ENCODE peak calls at places on chromosomes 5 and 9, in seven cellular contexts. One of them, this sample, is unnamed.

GRCh38 chr5:73296772-73297171 is 123.8 kb downstream of the TMEM174 start:
- DNase-seq in testis: no peak
- DNase-seq in esophagus squamous epithelium: no peak
- DNase-seq in hepatocyte: no peak
- DNase-seq in prostate gland: no peak
- DNase-seq in endodermal cell: no peak
- DNase-seq in MM.1S: no peak
- DNase-seq in this sample: no peak

GRCh38 chr5:34035732-34036131 is 7.3 kb downstream of the C1QTNF3 start:
- DNase-seq in endodermal cell: no peak
- DNase-seq in hepatocyte: no peak
- DNase-seq in prostate gland: no peak
- DNase-seq in esophagus squamous epithelium: no peak
- DNase-seq in MM.1S: no peak
- DNase-seq in testis: no peak
- DNase-seq in this sample: no peak

GRCh38 chr5:143386725-143387124 is 16.8 kb downstream of the NR3C1 start:
- DNase-seq in esophagus squamous epithelium: no peak
- DNase-seq in hepatocyte: no peak
- DNase-seq in MM.1S: no peak
- DNase-seq in prostate gland: no peak
- DNase-seq in testis: no peak
- DNase-seq in endodermal cell: no peak
- DNase-seq in this sample: no peak

GRCh38 chr9:136628287-136628686 is 34.4 kb upstream of the EGFL7 start:
- DNase-seq in hepatocyte: no peak
- DNase-seq in prostate gland: no peak
- DNase-seq in MM.1S: no peak
- DNase-seq in esophagus squamous epithelium: no peak
- DNase-seq in testis: no peak
- DNase-seq in endodermal cell: no peak
- DNase-seq in this sample: no peak

GRCh38 chr9:84667571-84668203 is 1.8 kb upstream of the NTRK2 start:
- DNase-seq in testis: peak; percentile 54
- DNase-seq in endodermal cell: peak; percentile 65
- DNase-seq in hepatocyte: peak; percentile 14
- DNase-seq in prostate gland: no peak
- DNase-seq in MM.1S: peak; percentile 72
- DNase-seq in esophagus squamous epithelium: no peak
- DNase-seq in this sample: no peak

GRCh38 chr5:65823174-65823573 is 101.2 kb downstream of the NLN start:
- DNase-seq in esophagus squamous epithelium: no peak
- DNase-seq in hepatocyte: no peak
- DNase-seq in endodermal cell: no peak
- DNase-seq in testis: no peak
- DNase-seq in MM.1S: no peak
- DNase-seq in prostate gland: no peak
- DNase-seq in this sample: no peak

GRCh38 chr9:84668204-84669007 is 1.1 kb upstream of the NTRK2 start:
- DNase-seq in endodermal cell: peak; percentile 95
- DNase-seq in MM.1S: peak; percentile 88
- DNase-seq in esophagus squamous epithelium: no peak
- DNase-seq in testis: peak; percentile 86
- DNase-seq in prostate gland: no peak
- DNase-seq in hepatocyte: peak; percentile 88
- DNase-seq in this sample: no peak

GRCh38 chr9:114008667-114009410 is 69.3 kb downstream of the AMBP start:
- DNase-seq in prostate gland: no peak
- DNase-seq in MM.1S: no peak
- DNase-seq in hepatocyte: no peak
- DNase-seq in esophagus squamous epithelium: no peak
- DNase-seq in endodermal cell: peak; percentile 20
- DNase-seq in testis: peak; percentile 11
- DNase-seq in this sample: no peak

GRCh38 chr9:123448247-123448646 is 92.2 kb downstream of the CRB2 start:
- DNase-seq in MM.1S: no peak
- DNase-seq in esophagus squamous epithelium: no peak
- DNase-seq in testis: no peak
- DNase-seq in endodermal cell: peak; percentile 57
- DNase-seq in hepatocyte: no peak
- DNase-seq in prostate gland: no peak
- DNase-seq in this sample: no peak

GRCh38 chr9:137724114-137724445 is 105.3 kb downstream of the EHMT1 start:
- DNase-seq in MM.1S: no peak
- DNase-seq in endodermal cell: peak; percentile 91
- DNase-seq in hepatocyte: peak; percentile 63
- DNase-seq in esophagus squamous epithelium: no peak
- DNase-seq in testis: no peak
- DNase-seq in prostate gland: no peak
- DNase-seq in this sample: no peak

GRCh38 chr5:169599451-169599850 is 15.9 kb downstream of the SPDL1 start:
- DNase-seq in esophagus squamous epithelium: no peak
- DNase-seq in MM.1S: no peak
- DNase-seq in testis: no peak
- DNase-seq in hepatocyte: no peak
- DNase-seq in endodermal cell: peak; percentile 65
- DNase-seq in prostate gland: no peak
- DNase-seq in this sample: no peak

GRCh38 chr9:16985559-16986348 is 115.3 kb upstream of the BNC2 start:
- DNase-seq in hepatocyte: no peak
- DNase-seq in testis: peak; percentile 28
- DNase-seq in prostate gland: peak; percentile 6
- DNase-seq in MM.1S: no peak
- DNase-seq in endodermal cell: no peak
- DNase-seq in esophagus squamous epithelium: no peak
- DNase-seq in this sample: no peak

GRCh38 chr5:123651234-123651633 is 139.3 kb downstream of the CSNK1G3 start:
- DNase-seq in esophagus squamous epithelium: no peak
- DNase-seq in MM.1S: no peak
- DNase-seq in prostate gland: no peak
- DNase-seq in endodermal cell: no peak
- DNase-seq in hepatocyte: no peak
- DNase-seq in testis: no peak
- DNase-seq in this sample: no peak

GRCh38 chr9:107929439-107929838 is 439.9 kb upstream of the KLF4 start:
- DNase-seq in prostate gland: peak; percentile 58
- DNase-seq in endodermal cell: no peak
- DNase-seq in testis: peak; percentile 58
- DNase-seq in esophagus squamous epithelium: no peak
- DNase-seq in hepatocyte: peak; percentile 24
- DNase-seq in MM.1S: no peak
- DNase-seq in this sample: no peak

GRCh38 chr5:148910216-148910615 is 83.8 kb downstream of the ADRB2 start:
- DNase-seq in prostate gland: no peak
- DNase-seq in hepatocyte: no peak
- DNase-seq in endodermal cell: peak; percentile 29
- DNase-seq in MM.1S: no peak
- DNase-seq in testis: no peak
- DNase-seq in esophagus squamous epithelium: no peak
- DNase-seq in this sample: no peak

GRCh38 chr5:1820926-1821325 is 19.7 kb downstream of the NDUFS6 start:
- DNase-seq in hepatocyte: no peak
- DNase-seq in endodermal cell: no peak
- DNase-seq in prostate gland: no peak
- DNase-seq in testis: no peak
- DNase-seq in esophagus squamous epithelium: no peak
- DNase-seq in MM.1S: no peak
- DNase-seq in this sample: no peak

GRCh38 chr5:117800261-117800660 is 1188.1 kb downstream of the DTWD2 start:
- DNase-seq in endodermal cell: no peak
- DNase-seq in esophagus squamous epithelium: no peak
- DNase-seq in prostate gland: peak; percentile 34
- DNase-seq in hepatocyte: peak; percentile 22
- DNase-seq in testis: peak; percentile 39
- DNase-seq in MM.1S: no peak
- DNase-seq in this sample: no peak

GRCh38 chr5:135367070-135367469 is 32.0 kb downstream of the MACROH2A1 start:
- DNase-seq in testis: no peak
- DNase-seq in prostate gland: no peak
- DNase-seq in MM.1S: no peak
- DNase-seq in hepatocyte: no peak
- DNase-seq in esophagus squamous epithelium: no peak
- DNase-seq in endodermal cell: no peak
- DNase-seq in this sample: no peak

GRCh38 chr5:72604111-72604792 is 97.0 kb upstream of the ZNF366 start:
- DNase-seq in esophagus squamous epithelium: no peak
- DNase-seq in hepatocyte: no peak
- DNase-seq in prostate gland: no peak
- DNase-seq in testis: peak; percentile 23
- DNase-seq in MM.1S: no peak
- DNase-seq in endodermal cell: no peak
- DNase-seq in this sample: no peak

GRCh38 chr9:30235564-30235963 is 2148.9 kb upstream of the ACO1 start:
- DNase-seq in testis: no peak
- DNase-seq in MM.1S: no peak
- DNase-seq in prostate gland: no peak
- DNase-seq in endodermal cell: no peak
- DNase-seq in hepatocyte: no peak
- DNase-seq in esophagus squamous epithelium: no peak
- DNase-seq in this sample: no peak

GRCh38 chr5:170173227-170173626 is 59.6 kb upstream of the C5orf58 start:
- DNase-seq in prostate gland: no peak
- DNase-seq in hepatocyte: no peak
- DNase-seq in esophagus squamous epithelium: no peak
- DNase-seq in testis: no peak
- DNase-seq in endodermal cell: no peak
- DNase-seq in MM.1S: no peak
- DNase-seq in this sample: no peak

GRCh38 chr9:78365979-78366697 is 69.2 kb downstream of the PSAT1 start:
- DNase-seq in hepatocyte: peak; percentile 42
- DNase-seq in testis: no peak
- DNase-seq in endodermal cell: no peak
- DNase-seq in esophagus squamous epithelium: no peak
- DNase-seq in prostate gland: no peak
- DNase-seq in MM.1S: peak; percentile 38
- DNase-seq in this sample: no peak

GRCh38 chr5:165325201-165325600 is 1819.8 kb downstream of the MAT2B start:
- DNase-seq in esophagus squamous epithelium: no peak
- DNase-seq in MM.1S: no peak
- DNase-seq in endodermal cell: no peak
- DNase-seq in testis: no peak
- DNase-seq in hepatocyte: no peak
- DNase-seq in prostate gland: no peak
- DNase-seq in this sample: no peak

DNA sequence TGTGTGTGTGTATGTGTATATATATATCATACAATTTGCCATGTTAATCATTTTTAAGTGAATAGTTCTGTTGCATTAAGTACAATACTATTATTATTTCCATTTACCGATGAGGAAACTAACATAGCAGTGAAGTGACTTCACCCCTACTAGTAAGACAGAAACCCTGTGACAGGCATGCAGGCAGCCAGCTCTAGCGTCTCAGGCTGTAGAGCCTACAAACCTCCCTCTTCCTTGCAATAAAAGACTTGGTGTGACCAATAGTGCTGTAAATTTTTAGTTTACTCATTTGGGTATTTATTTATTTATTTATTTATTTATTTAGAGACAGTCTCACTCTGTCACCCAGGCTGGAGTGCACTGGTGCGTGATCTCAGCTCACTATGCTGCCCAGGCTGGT is 24.7 kb downstream of the FNBP1 start:
- DNase-seq in testis: no peak
- DNase-seq in endodermal cell: no peak
- DNase-seq in prostate gland: no peak
- DNase-seq in esophagus squamous epithelium: no peak
- DNase-seq in hepatocyte: no peak
- DNase-seq in MM.1S: no peak
- DNase-seq in this sample: no peak
- H3K4me1 ChIP-seq in testis: peaks cover 2% of the 10 kb centered on the region
- H3K4me1 ChIP-seq in endodermal cell: no peaks in the 10 kb centered on the region
- H3K4me1 ChIP-seq in prostate gland: peaks cover 8% of the 10 kb centered on the region
- H3K4me1 ChIP-seq in esophagus squamous epithelium: peaks cover 16% of the 10 kb centered on the region
- H3K4me1 ChIP-seq in hepatocyte: no peaks in the 10 kb centered on the region
- H3K4me1 ChIP-seq in MM.1S: peaks cover 6% of the 10 kb centered on the region
- H3K4me1 ChIP-seq in this sample: peaks cover 33% of the 10 kb centered on the region

DNA sequence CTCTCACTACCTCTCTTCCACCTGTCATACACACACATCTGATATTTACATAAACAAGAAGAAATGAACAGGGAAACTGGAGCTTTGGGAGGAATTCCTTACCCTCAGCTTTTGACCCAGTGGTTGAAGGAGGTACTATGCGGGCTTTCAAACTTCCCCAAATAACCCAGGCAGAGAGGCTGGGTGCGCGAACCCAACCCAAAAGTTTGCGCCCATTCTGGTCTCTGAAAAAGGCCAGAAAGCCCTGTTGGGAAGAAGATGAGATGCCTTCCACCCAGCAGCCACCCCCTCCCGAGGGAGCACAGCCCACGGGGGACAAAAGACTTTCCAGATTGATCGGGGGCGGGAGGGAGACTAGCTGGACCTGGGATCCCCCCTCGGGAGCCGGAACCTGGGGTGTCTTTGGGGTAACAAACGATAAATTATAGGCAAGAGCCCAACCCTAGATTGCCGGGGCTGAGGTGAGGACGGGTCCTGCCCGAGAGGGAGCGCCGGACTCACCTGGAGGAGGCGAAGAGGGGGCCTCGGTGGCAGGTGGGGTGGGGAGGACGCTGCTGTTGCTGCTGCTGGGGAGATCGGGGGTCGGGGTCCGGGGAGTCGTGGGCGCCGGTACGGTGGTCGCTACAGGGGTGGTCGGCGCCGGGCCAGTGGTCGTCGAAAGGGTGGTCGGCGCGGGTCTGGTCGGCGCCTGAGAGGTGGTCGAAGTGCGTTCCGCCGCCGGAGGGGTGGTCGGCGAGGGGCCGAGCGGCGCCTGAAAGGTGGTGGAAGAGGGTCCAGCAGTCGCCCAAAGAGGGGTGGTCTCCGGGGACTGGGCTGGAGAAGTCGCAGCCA is 798 bp downstream of the MEGF9 start:
- DNase-seq in prostate gland: no peak
- DNase-seq in hepatocyte: no peak
- DNase-seq in testis: no peak
- DNase-seq in MM.1S: peak; percentile 12
- DNase-seq in esophagus squamous epithelium: no peak
- DNase-seq in endodermal cell: peak; percentile 71
- DNase-seq in this sample: peak; percentile 16
- TF ChIP-seq CTCF in prostate gland: no peak
- TF ChIP-seq CTCF in hepatocyte: no peak
- TF ChIP-seq CTCF in testis: peak; percentile 22
- TF ChIP-seq CTCF in MM.1S: no peak
- TF ChIP-seq CTCF in esophagus squamous epithelium: peak; percentile 26
- TF ChIP-seq CTCF in endodermal cell: peak; percentile 37
- TF ChIP-seq CTCF in this sample: no peak

DNA sequence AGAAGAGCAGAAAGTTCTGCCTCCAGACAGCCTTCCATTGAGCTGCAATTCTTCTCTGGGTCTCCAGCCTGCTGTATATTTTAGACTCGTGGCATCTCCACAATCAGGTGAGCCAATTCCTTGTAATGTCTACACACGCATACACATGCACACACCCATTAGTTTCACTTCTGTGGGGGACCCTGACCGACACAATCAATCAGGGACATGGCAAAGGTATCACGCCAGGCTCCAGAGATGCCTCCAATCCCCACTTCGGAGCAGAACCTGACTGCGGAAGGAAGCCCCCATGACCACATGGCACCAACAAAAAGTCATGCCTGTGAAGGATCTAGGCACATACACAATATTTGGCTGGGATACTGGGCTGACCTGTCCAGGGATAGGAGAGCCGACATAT is 21.4 kb downstream of the SEMA4D start:
- DNase-seq in esophagus squamous epithelium: no peak
- DNase-seq in MM.1S: no peak
- DNase-seq in prostate gland: no peak
- DNase-seq in endodermal cell: no peak
- DNase-seq in testis: no peak
- DNase-seq in hepatocyte: no peak
- DNase-seq in this sample: no peak
- H3K4me3 ChIP-seq in esophagus squamous epithelium: no peak overlapping the region
- H3K4me3 ChIP-seq in MM.1S: no peak overlapping the region
- H3K4me3 ChIP-seq in prostate gland: no peak overlapping the region
- H3K4me3 ChIP-seq in endodermal cell: no peak overlapping the region
- H3K4me3 ChIP-seq in testis: no peak overlapping the region
- H3K4me3 ChIP-seq in hepatocyte: no peak overlapping the region
- H3K4me3 ChIP-seq in this sample: peak overlapping the region; percentile 50

GRCh38 chr9:93127395-93127911 is 6.6 kb downstream of the NINJ1 start:
- DNase-seq in testis: no peak
- DNase-seq in MM.1S: no peak
- DNase-seq in hepatocyte: peak; percentile 33
- DNase-seq in endodermal cell: peak; percentile 45
- DNase-seq in esophagus squamous epithelium: no peak
- DNase-seq in prostate gland: no peak
- DNase-seq in this sample: no peak
- H3K4me1 ChIP-seq in testis: peaks cover 60% of the 10 kb centered on the region
- H3K4me1 ChIP-seq in MM.1S: no peaks in the 10 kb centered on the region
- H3K4me1 ChIP-seq in hepatocyte: peaks cover 28% of the 10 kb centered on the region
- H3K4me1 ChIP-seq in endodermal cell: no peaks in the 10 kb centered on the region
- H3K4me1 ChIP-seq in esophagus squamous epithelium: peaks cover 69% of the 10 kb centered on the region
- H3K4me1 ChIP-seq in prostate gland: peaks cover 31% of the 10 kb centered on the region
- H3K4me1 ChIP-seq in this sample: peaks cover 58% of the 10 kb centered on the region